ENCODE peak calls at places on chromosome 9, in five cellular contexts. S, M, Q, D and O are unnamed samples.

GRCh38 chr9:33112099-33112498 is 35.6 kb upstream of the SMU1 start:
- DNase-seq in Q (no peak), S (no peak), M (no peak), D (no peak), O (no peak)

GRCh38 chr9:122389799-122390481 is 19.1 kb downstream of the PTGS1 start:
- DNase-seq in S (no peak), Q (no peak), D (no peak), M (no peak), O (no peak)

GRCh38 chr9:81871695-81872094 is 56.5 kb upstream of the SPATA31D4 start:
- DNase-seq in Q (no peak), M (no peak), S (peak), D (no peak), O (no peak)

GRCh38 chr9:90344013-90344412 is 298.6 kb downstream of the DIRAS2 start:
- DNase-seq in M (no peak), Q (no peak), S (peak), D (no peak), O (no peak)

GRCh38 chr9:109652971-109653370 is 127.0 kb upstream of the PALM2AKAP2 start:
- DNase-seq in M (no peak), D (no peak), S (peak), Q (no peak), O (no peak)

GRCh38 chr9:5438301-5439162 is 807 bp upstream of the PLGRKT start:
- DNase-seq in S (no peak), D (peak), Q (no peak), M (no peak), O (peak)

GRCh38 chr9:22037954-22038690 is 29.0 kb upstream of the CDKN2B start:
- DNase-seq in Q (no peak), M (no peak), S (no peak), D (no peak), O (peak)

GRCh38 chr9:95100071-95100627 is 217.4 kb downstream of the FANCC start:
- DNase-seq in D (no peak), S (no peak), Q (no peak), M (no peak), O (no peak)

GRCh38 chr9:89523948-89524347 is 26.0 kb upstream of the SEMA4D start:
- DNase-seq in D (no peak), S (no peak), M (no peak), Q (peak), O (peak)

GRCh38 chr9:124412228-124412575 is 3.0 kb downstream of the PSMB7 start:
- DNase-seq in D (no peak), M (no peak), Q (no peak), S (no peak), O (no peak)

GRCh38 chr9:121652037-121652837 is 803 bp downstream of the DAB2IP start:
- DNase-seq in Q (no peak), M (no peak), S (no peak), D (no peak), O (no peak)

GRCh38 chr9:96453625-96454024 is 3.7 kb downstream of the HABP4 start:
- DNase-seq in D (no peak), S (no peak), Q (no peak), M (no peak), O (no peak)

GRCh38 chr9:64773491-64773931 is 511.5 kb downstream of the FOXD4L5 start:
- DNase-seq in M (peak), Q (peak), S (no peak), D (no peak), O (no peak)

GRCh38 chr9:133726401-133727276 is 11.5 kb downstream of the SARDH start:
- DNase-seq in S (no peak), Q (peak), M (peak), D (peak), O (no peak)

GRCh38 chr9:134531251-134531970 is 110.2 kb upstream of the COL5A1 start:
- DNase-seq in Q (no peak), M (no peak), D (no peak), S (no peak), O (no peak)

GRCh38 chr9:134466869-134467616 is 140.8 kb downstream of the RXRA start:
- DNase-seq in M (no peak), D (no peak), Q (no peak), S (no peak), O (no peak)

GRCh38 chr9:104906441-104907277 is 21.3 kb downstream of the ABCA1 start:
- DNase-seq in Q (no peak), D (no peak), M (peak), S (peak), O (no peak)

GRCh38 chr9:3299872-3300271 is 225.9 kb downstream of the RFX3 start:
- DNase-seq in M (no peak), S (no peak), Q (no peak), D (no peak), O (no peak)

GRCh38 chr9:137297060-137297664 is 4.9 kb downstream of the NRARP start:
- DNase-seq in D (no peak), Q (no peak), S (no peak), M (no peak), O (no peak)

GRCh38 chr9:91515074-91515687 is 91.5 kb upstream of the NFIL3 start:
- DNase-seq in S (peak), Q (no peak), M (no peak), D (no peak), O (no peak)